ENCODE peak calls at places on chromosomes 5 and 9, in ten cellular contexts. W is A549, J is SK-N-SH, C is GM23248, S is DND-41, T is H9, Z is mammary epithelial cell, N is fibroblast of lung, Y is HCT116, H is IMR-90. V is an unnamed sample.

GRCh38 chr5:80124111-80124510 is 89.0 kb downstream of the THBS4 start:
- DNase-seq in C (no peak), W (no peak), J (no peak), S (no peak), N (no peak), Z (no peak), T (no peak), H (no peak), Y (no peak), V (no peak)

GRCh38 chr5:168104811-168105481 is 186.5 kb upstream of the WWC1 start:
- DNase-seq in T (peak), S (no peak), N (no peak), C (no peak), J (no peak), W (no peak), H (no peak), Y (no peak), Z (no peak), V (no peak)

GRCh38 chr9:108746864-108747263 is 108.9 kb downstream of the ACTL7B start:
- DNase-seq in S (no peak), C (peak), J (no peak), W (no peak), H (no peak), Z (no peak), Y (no peak), T (no peak), N (peak), V (no peak)

GRCh38 chr5:110258460-110258859 is 468.0 kb downstream of the TMEM232 start:
- DNase-seq in N (peak), C (peak), S (no peak), T (no peak), J (no peak), H (no peak), Y (no peak), Z (peak), W (no peak), V (no peak)

GRCh38 chr9:132078369-132079356 is 1.0 kb downstream of the MED27 start:
- DNase-seq in W (no peak), N (peak), S (no peak), J (peak), H (peak), C (peak), Z (peak), Y (no peak), T (no peak), V (peak)

GRCh38 chr5:56950626-56951130 is 1.2 kb downstream of the MIER3 start:
- DNase-seq in T (peak), C (peak), S (peak), H (peak), N (peak), J (peak), W (peak), Z (peak), Y (peak), V (peak)

GRCh38 chr5:140107312-140108092 is 6.4 kb upstream of the PURA start:
- DNase-seq in Z (peak), N (peak), J (peak), S (peak), Y (peak), W (peak), C (peak), H (peak), T (peak), V (peak)

GRCh38 chr5:141359790-141360426 is at the start of gene PCDHGB2:
- DNase-seq in Z (no peak), S (peak), W (no peak), Y (peak), J (peak), C (peak), T (peak), N (peak), H (peak), V (peak)

GRCh38 chr5:33438996-33439395 is 1.8 kb upstream of the TARS1 start:
- DNase-seq in Z (no peak), N (no peak), S (no peak), Y (no peak), T (no peak), C (no peak), W (no peak), J (no peak), H (no peak), V (no peak)

GRCh38 chr5:111772456-111772855 is 15.5 kb upstream of the NREP start:
- DNase-seq in T (peak), S (peak), W (peak), J (no peak), Y (no peak), H (peak), N (no peak), Z (no peak), C (peak), V (peak)

GRCh38 chr9:22129134-22129533 is 120.0 kb upstream of the CDKN2B start:
- DNase-seq in Y (no peak), J (no peak), H (no peak), W (peak), C (peak), N (no peak), S (no peak), T (no peak), Z (no peak), V (no peak)

GRCh38 chr5:171673328-171673727 is 112.3 kb upstream of the SMIM23 start:
- DNase-seq in Y (no peak), J (peak), W (no peak), C (no peak), N (no peak), T (no peak), S (no peak), H (no peak), Z (no peak), V (no peak)

GRCh38 chr9:135602789-135603481 is 36.4 kb downstream of the GLT6D1 start:
- DNase-seq in J (peak), Z (peak), H (peak), Y (peak), W (peak), T (peak), S (peak), C (peak), N (peak), V (peak)

GRCh38 chr9:19965336-19965735 is 176.5 kb upstream of the SLC24A2 start:
- DNase-seq in S (no peak), W (no peak), Y (no peak), T (no peak), N (peak), Z (no peak), J (no peak), C (peak), H (peak), V (no peak)

GRCh38 chr9:78519786-78520185 is 222.9 kb downstream of the PSAT1 start:
- DNase-seq in S (no peak), N (no peak), C (no peak), H (no peak), W (no peak), J (no peak), Z (peak), Y (no peak), T (no peak), V (no peak)

GRCh38 chr5:57509501-57510260 is 27.1 kb upstream of the ACTBL2 start:
- DNase-seq in J (no peak), S (peak), N (no peak), Y (no peak), T (no peak), Z (no peak), H (no peak), W (no peak), C (no peak), V (no peak)

GRCh38 chr9:128231638-128232568 is 28.7 kb downstream of the DNM1 start:
- DNase-seq in C (peak), S (no peak), Y (no peak), Z (no peak), T (no peak), J (no peak), W (no peak), N (no peak), H (no peak), V (no peak)

GRCh38 chr9:134689320-134690181 is 47.9 kb downstream of the COL5A1 start:
- DNase-seq in W (peak), Y (peak), N (peak), Z (peak), T (peak), C (peak), J (peak), H (peak), S (no peak), V (peak)

GRCh38 chr5:89213584-89213983 is 330.6 kb upstream of the MEF2C start:
- DNase-seq in S (no peak), H (peak), Y (no peak), T (no peak), Z (no peak), J (no peak), N (peak), W (no peak), C (peak), V (no peak)

GRCh38 chr5:19987594-19988345 is at the start of gene CDH18:
- DNase-seq in N (peak), S (no peak), Y (no peak), J (peak), Z (peak), H (peak), C (peak), W (peak), T (peak), V (no peak)

GRCh38 chr5:144913661-144914060 is 743.0 kb downstream of the KCTD16 start:
- DNase-seq in Y (no peak), H (no peak), Z (no peak), W (no peak), N (no peak), T (no peak), J (no peak), C (no peak), S (no peak), V (no peak)

GRCh38 chr5:54595724-54596123 is 78.2 kb downstream of the SNX18 start:
- DNase-seq in H (peak), Z (no peak), Y (no peak), T (no peak), W (no peak), J (no peak), C (peak), S (no peak), N (no peak), V (no peak)

GRCh38 chr9:129489838-129490582 is 130.9 kb downstream of the C9orf50 start:
- DNase-seq in Y (no peak), C (peak), W (peak), N (no peak), H (peak), T (no peak), S (peak), J (no peak), Z (no peak), V (no peak)

GRCh38 chr9:137878146-137878941 is 762 bp downstream of the CACNA1B start:
- DNase-seq in S (no peak), J (peak), Y (no peak), N (peak), T (peak), C (peak), W (no peak), H (no peak), Z (peak), V (no peak)

GRCh38 chr5:62720036-62720441 is 141.4 kb downstream of the LRRC70 start:
- DNase-seq in C (peak), N (peak), T (peak), J (peak), Z (peak), Y (peak), H (peak), S (peak), W (peak), V (peak)

GRCh38 chr5:159163027-159163699 is 46.2 kb downstream of the RNF145 start:
- DNase-seq in Y (peak), W (peak), Z (peak), S (no peak), C (peak), J (no peak), H (peak), N (no peak), T (no peak), V (no peak)

GRCh38 chr9:86464242-86464641 is 110.0 kb upstream of the TUT7 start:
- DNase-seq in Y (no peak), T (no peak), C (no peak), S (no peak), H (no peak), Z (no peak), N (no peak), J (no peak), W (no peak), V (no peak)

GRCh38 chr9:131180454-131180853 is 55.1 kb downstream of the NUP214 start:
- DNase-seq in C (peak), S (no peak), N (peak), Z (no peak), H (peak), W (no peak), J (no peak), T (no peak), Y (no peak), V (no peak)

GRCh38 chr5:154278908-154279307 is 88.4 kb downstream of the GALNT10 start:
- DNase-seq in Z (no peak), C (no peak), T (no peak), S (no peak), W (no peak), H (peak), Y (no peak), N (no peak), J (no peak), V (no peak)

GRCh38 chr5:172866378-172866777 is 32.3 kb downstream of the ERGIC1 start:
- DNase-seq in J (no peak), C (no peak), Y (no peak), Z (no peak), H (no peak), W (no peak), N (no peak), T (no peak), S (no peak), V (no peak)

GRCh38 chr5:172868924-172869565 is 35.0 kb downstream of the ERGIC1 start:
- DNase-seq in T (no peak), N (peak), W (peak), J (peak), Y (peak), C (peak), S (no peak), Z (peak), H (peak), V (no peak)

GRCh38 chr5:172868436-172868923 is 34.4 kb downstream of the ERGIC1 start:
- DNase-seq in C (peak), N (peak), H (peak), Y (peak), T (no peak), W (peak), S (no peak), Z (peak), J (no peak), V (no peak)

GRCh38 chr5:172866802-172867748 is 33.0 kb downstream of the ERGIC1 start:
- DNase-seq in C (no peak), W (no peak), H (peak), J (no peak), Y (no peak), Z (no peak), S (no peak), N (peak), T (peak), V (no peak)

GRCh38 chr5:172867761-172868435 is 33.8 kb downstream of the ERGIC1 start:
- DNase-seq in W (no peak), J (no peak), C (peak), H (peak), Y (no peak), N (no peak), S (no peak), Z (no peak), T (no peak), V (no peak)
- H3K4me2 ChIP-seq in W (peak), J (peak), C (peak), H (peak), Y (peak), N (peak), S (no peak), Z (no peak), T (no peak), V (no peak)

GRCh38 chr5:163645421-163646416 is 140.3 kb downstream of the MAT2B start:
- DNase-seq in N (no peak), J (no peak), Z (peak), W (no peak), C (no peak), Y (no peak), T (no peak), S (no peak), H (no peak), V (no peak)

GRCh38 chr5:163642904-163643303 is 137.5 kb downstream of the MAT2B start:
- DNase-seq in T (no peak), S (no peak), C (no peak), Z (no peak), N (no peak), J (no peak), H (no peak), W (no peak), Y (no peak), V (no peak)
- H3K27ac ChIP-seq in T (no peak), S (no peak), C (no peak), Z (no peak), N (no peak), J (no peak), H (no peak), W (no peak), Y (no peak), V (no peak)

DNA sequence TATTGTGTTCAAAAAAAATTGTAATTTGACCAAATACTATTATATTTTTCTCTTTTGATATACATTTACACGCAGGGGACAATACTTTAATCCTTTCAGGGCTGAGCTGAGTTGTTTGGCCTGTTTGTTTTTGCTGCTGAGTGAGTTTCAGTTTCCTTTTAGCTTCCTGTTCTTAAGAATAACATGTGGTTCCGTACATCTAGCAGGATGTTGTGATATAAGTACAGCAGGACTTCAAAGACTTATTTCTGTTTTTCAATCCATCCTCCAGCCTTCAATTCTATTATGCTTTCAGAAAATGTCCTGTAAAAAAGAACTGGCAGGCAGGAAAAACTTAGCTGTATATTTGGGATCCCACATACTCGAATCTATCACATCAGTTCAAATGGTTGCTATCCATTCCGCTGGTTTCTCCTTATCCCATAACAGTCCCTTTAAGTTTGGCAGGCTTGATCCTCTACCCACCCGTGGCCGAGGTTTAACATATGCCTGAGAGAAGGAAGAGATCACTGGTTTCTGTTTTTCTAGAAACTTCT is 1037.3 kb upstream of the ACO1 start:
- DNase-seq in J (no peak), S (peak), H (no peak), Y (no peak), N (peak), W (no peak), C (peak), T (no peak), Z (peak), V (peak)
- H3K4me2 ChIP-seq in J (no peak), S (peak), H (peak), Y (no peak), N (peak), W (peak), C (peak), T (no peak), Z (peak), V (peak)

GRCh38 chr9:10005206-10005605 is 607.6 kb downstream of the PTPRD start:
- DNase-seq in W (no peak), N (peak), S (no peak), T (no peak), H (no peak), J (no peak), Z (no peak), C (no peak), Y (no peak), V (no peak)
- H3K27ac ChIP-seq in W (no peak), N (no peak), S (no peak), T (no peak), H (no peak), J (no peak), Z (no peak), C (no peak), Y (no peak), V (no peak)

GRCh38 chr5:119255571-119256356 is 100.1 kb upstream of the TNFAIP8 start:
- DNase-seq in T (peak), N (no peak), H (peak), J (no peak), C (peak), Z (peak), W (peak), Y (peak), S (no peak), V (peak)
- H3K4me2 ChIP-seq in T (no peak), N (no peak), H (no peak), J (no peak), C (no peak), Z (no peak), W (no peak), Y (no peak), S (no peak), V (no peak)

V was measured in OCI-LY7.